ENCODE peak calls at places on chromosomes 13 and 19, in seven cellular contexts. One of them, this sample, is unnamed.

GRCh38 chr19:20968092-20968491 is 45.0 kb downstream of the ZNF85 start:
- DNase-seq in activated CD8-positive, alpha-beta T cell treated with anti-CD3 and anti-CD28 coated beads for 36 hours: no peak
- DNase-seq in HTR-8/SVneo: no peak
- DNase-seq in T-helper 2 cell treated with Interferon-gamma antibody and Interleukin-4, amounts not matched to agents 5 μg/mL and 100 μg/mL, for 36 hours: no peak
- DNase-seq in activated effector memory CD4-positive, alpha-beta T cell treated with Interleukin-2 at 50 U/mL for 16 hours: no peak
- DNase-seq in Daoy: no peak
- DNase-seq in NCI-H1436: no peak
- DNase-seq in this sample: no peak

GRCh38 chr13:27296496-27296895 is 25.9 kb downstream of the RASL11A start:
- DNase-seq in HTR-8/SVneo: no peak
- DNase-seq in Daoy: no peak
- DNase-seq in NCI-H1436: no peak
- DNase-seq in activated CD8-positive, alpha-beta T cell treated with anti-CD3 and anti-CD28 coated beads for 36 hours: no peak
- DNase-seq in activated effector memory CD4-positive, alpha-beta T cell treated with Interleukin-2 at 50 U/mL for 16 hours: no peak
- DNase-seq in T-helper 2 cell treated with Interferon-gamma antibody and Interleukin-4, amounts not matched to agents 5 μg/mL and 100 μg/mL, for 36 hours: no peak
- DNase-seq in this sample: no peak

GRCh38 chr13:50320297-50320862 is 305.1 kb downstream of the KCNRG start:
- DNase-seq in HTR-8/SVneo: peak
- DNase-seq in NCI-H1436: no peak
- DNase-seq in T-helper 2 cell treated with Interferon-gamma antibody and Interleukin-4, amounts not matched to agents 5 μg/mL and 100 μg/mL, for 36 hours: no peak
- DNase-seq in Daoy: peak
- DNase-seq in activated effector memory CD4-positive, alpha-beta T cell treated with Interleukin-2 at 50 U/mL for 16 hours: no peak
- DNase-seq in activated CD8-positive, alpha-beta T cell treated with anti-CD3 and anti-CD28 coated beads for 36 hours: no peak
- DNase-seq in this sample: no peak

GRCh38 chr13:49238621-49239020 is 9.1 kb upstream of the CDADC1 start:
- DNase-seq in T-helper 2 cell treated with Interferon-gamma antibody and Interleukin-4, amounts not matched to agents 5 μg/mL and 100 μg/mL, for 36 hours: no peak
- DNase-seq in activated CD8-positive, alpha-beta T cell treated with anti-CD3 and anti-CD28 coated beads for 36 hours: no peak
- DNase-seq in Daoy: no peak
- DNase-seq in HTR-8/SVneo: no peak
- DNase-seq in activated effector memory CD4-positive, alpha-beta T cell treated with Interleukin-2 at 50 U/mL for 16 hours: no peak
- DNase-seq in NCI-H1436: no peak
- DNase-seq in this sample: no peak

GRCh38 chr13:98108330-98108729 is 34.6 kb upstream of the FARP1 start:
- DNase-seq in activated effector memory CD4-positive, alpha-beta T cell treated with Interleukin-2 at 50 U/mL for 16 hours: no peak
- DNase-seq in Daoy: no peak
- DNase-seq in activated CD8-positive, alpha-beta T cell treated with anti-CD3 and anti-CD28 coated beads for 36 hours: no peak
- DNase-seq in HTR-8/SVneo: no peak
- DNase-seq in T-helper 2 cell treated with Interferon-gamma antibody and Interleukin-4, amounts not matched to agents 5 μg/mL and 100 μg/mL, for 36 hours: no peak
- DNase-seq in NCI-H1436: no peak
- DNase-seq in this sample: no peak

GRCh38 chr13:113122571-113123225 is at the start of gene F10:
- DNase-seq in activated effector memory CD4-positive, alpha-beta T cell treated with Interleukin-2 at 50 U/mL for 16 hours: no peak
- DNase-seq in T-helper 2 cell treated with Interferon-gamma antibody and Interleukin-4, amounts not matched to agents 5 μg/mL and 100 μg/mL, for 36 hours: no peak
- DNase-seq in activated CD8-positive, alpha-beta T cell treated with anti-CD3 and anti-CD28 coated beads for 36 hours: no peak
- DNase-seq in NCI-H1436: no peak
- DNase-seq in HTR-8/SVneo: no peak
- DNase-seq in Daoy: peak
- DNase-seq in this sample: no peak

GRCh38 chr13:101455863-101456262 is 3.4 kb downstream of the ITGBL1 start:
- DNase-seq in HTR-8/SVneo: peak
- DNase-seq in Daoy: peak
- DNase-seq in T-helper 2 cell treated with Interferon-gamma antibody and Interleukin-4, amounts not matched to agents 5 μg/mL and 100 μg/mL, for 36 hours: no peak
- DNase-seq in activated effector memory CD4-positive, alpha-beta T cell treated with Interleukin-2 at 50 U/mL for 16 hours: no peak
- DNase-seq in activated CD8-positive, alpha-beta T cell treated with anti-CD3 and anti-CD28 coated beads for 36 hours: no peak
- DNase-seq in NCI-H1436: no peak
- DNase-seq in this sample: no peak

GRCh38 chr13:25214371-25215252 is 42.5 kb upstream of the AMER2 start:
- DNase-seq in activated effector memory CD4-positive, alpha-beta T cell treated with Interleukin-2 at 50 U/mL for 16 hours: no peak
- DNase-seq in T-helper 2 cell treated with Interferon-gamma antibody and Interleukin-4, amounts not matched to agents 5 μg/mL and 100 μg/mL, for 36 hours: no peak
- DNase-seq in activated CD8-positive, alpha-beta T cell treated with anti-CD3 and anti-CD28 coated beads for 36 hours: no peak
- DNase-seq in Daoy: peak
- DNase-seq in NCI-H1436: no peak
- DNase-seq in HTR-8/SVneo: no peak
- DNase-seq in this sample: no peak

GRCh38 chr13:61700663-61701062 is 285.0 kb upstream of the PCDH20 start:
- DNase-seq in NCI-H1436: no peak
- DNase-seq in T-helper 2 cell treated with Interferon-gamma antibody and Interleukin-4, amounts not matched to agents 5 μg/mL and 100 μg/mL, for 36 hours: no peak
- DNase-seq in activated CD8-positive, alpha-beta T cell treated with anti-CD3 and anti-CD28 coated beads for 36 hours: no peak
- DNase-seq in activated effector memory CD4-positive, alpha-beta T cell treated with Interleukin-2 at 50 U/mL for 16 hours: no peak
- DNase-seq in Daoy: no peak
- DNase-seq in HTR-8/SVneo: no peak
- DNase-seq in this sample: no peak

GRCh38 chr19:780935-781334 is 16.3 kb upstream of the PTBP1 start:
- DNase-seq in HTR-8/SVneo: no peak
- DNase-seq in NCI-H1436: no peak
- DNase-seq in T-helper 2 cell treated with Interferon-gamma antibody and Interleukin-4, amounts not matched to agents 5 μg/mL and 100 μg/mL, for 36 hours: no peak
- DNase-seq in activated CD8-positive, alpha-beta T cell treated with anti-CD3 and anti-CD28 coated beads for 36 hours: no peak
- DNase-seq in activated effector memory CD4-positive, alpha-beta T cell treated with Interleukin-2 at 50 U/mL for 16 hours: no peak
- DNase-seq in Daoy: no peak
- DNase-seq in this sample: no peak

GRCh38 chr19:14544977-14545715 is 15.8 kb downstream of the TECR start:
- DNase-seq in activated effector memory CD4-positive, alpha-beta T cell treated with Interleukin-2 at 50 U/mL for 16 hours: no peak
- DNase-seq in NCI-H1436: peak
- DNase-seq in HTR-8/SVneo: no peak
- DNase-seq in activated CD8-positive, alpha-beta T cell treated with anti-CD3 and anti-CD28 coated beads for 36 hours: no peak
- DNase-seq in Daoy: no peak
- DNase-seq in T-helper 2 cell treated with Interferon-gamma antibody and Interleukin-4, amounts not matched to agents 5 μg/mL and 100 μg/mL, for 36 hours: no peak
- DNase-seq in this sample: no peak

GRCh38 chr19:44725684-44726083 is 22.8 kb upstream of the BCL3 start:
- DNase-seq in activated effector memory CD4-positive, alpha-beta T cell treated with Interleukin-2 at 50 U/mL for 16 hours: no peak
- DNase-seq in activated CD8-positive, alpha-beta T cell treated with anti-CD3 and anti-CD28 coated beads for 36 hours: no peak
- DNase-seq in T-helper 2 cell treated with Interferon-gamma antibody and Interleukin-4, amounts not matched to agents 5 μg/mL and 100 μg/mL, for 36 hours: no peak
- DNase-seq in HTR-8/SVneo: no peak
- DNase-seq in Daoy: no peak
- DNase-seq in NCI-H1436: no peak
- DNase-seq in this sample: no peak

GRCh38 chr13:102707465-102707864 is 12.6 kb upstream of the METTL21C start:
- DNase-seq in activated CD8-positive, alpha-beta T cell treated with anti-CD3 and anti-CD28 coated beads for 36 hours: no peak
- DNase-seq in activated effector memory CD4-positive, alpha-beta T cell treated with Interleukin-2 at 50 U/mL for 16 hours: no peak
- DNase-seq in HTR-8/SVneo: peak
- DNase-seq in NCI-H1436: no peak
- DNase-seq in T-helper 2 cell treated with Interferon-gamma antibody and Interleukin-4, amounts not matched to agents 5 μg/mL and 100 μg/mL, for 36 hours: no peak
- DNase-seq in Daoy: peak
- DNase-seq in this sample: no peak

GRCh38 chr13:113297370-113297871 is 382 bp downstream of the LAMP1 start:
- DNase-seq in T-helper 2 cell treated with Interferon-gamma antibody and Interleukin-4, amounts not matched to agents 5 μg/mL and 100 μg/mL, for 36 hours: peak
- DNase-seq in Daoy: peak
- DNase-seq in activated CD8-positive, alpha-beta T cell treated with anti-CD3 and anti-CD28 coated beads for 36 hours: peak
- DNase-seq in activated effector memory CD4-positive, alpha-beta T cell treated with Interleukin-2 at 50 U/mL for 16 hours: peak
- DNase-seq in HTR-8/SVneo: no peak
- DNase-seq in NCI-H1436: no peak
- DNase-seq in this sample: peak

GRCh38 chr13:28597641-28598040 is 61.3 kb upstream of the POMP start:
- DNase-seq in NCI-H1436: no peak
- DNase-seq in activated CD8-positive, alpha-beta T cell treated with anti-CD3 and anti-CD28 coated beads for 36 hours: no peak
- DNase-seq in T-helper 2 cell treated with Interferon-gamma antibody and Interleukin-4, amounts not matched to agents 5 μg/mL and 100 μg/mL, for 36 hours: no peak
- DNase-seq in Daoy: no peak
- DNase-seq in activated effector memory CD4-positive, alpha-beta T cell treated with Interleukin-2 at 50 U/mL for 16 hours: no peak
- DNase-seq in HTR-8/SVneo: no peak
- DNase-seq in this sample: no peak

This sample was measured in NAMALWA.